ENCODE peak calls at places on chromosomes 4 and X, in five cellular contexts. D, R, E, Q and P are unnamed samples.

GRCh38 chr4:151266542-151266941 is 10.4 kb upstream of the PRSS48 start:
- DNase-seq in E (no peak), Q (no peak), R (no peak), D (no peak), P (no peak)

GRCh38 chr4:35684755-35685154 is 559.6 kb downstream of the ARAP2 start:
- DNase-seq in D (no peak), R (no peak), Q (no peak), E (no peak), P (no peak)

GRCh38 chr4:76782837-76783236 is 115.1 kb downstream of the SOWAHB start:
- DNase-seq in Q (no peak), E (no peak), R (no peak), D (no peak), P (peak)

GRCh38 chr4:1656132-1656531 is 28.0 kb downstream of the FAM53A start:
- DNase-seq in Q (no peak), R (no peak), E (no peak), D (no peak), P (no peak)

GRCh38 chrX:18674417-18674787 is 2.5 kb upstream of the RS1 start:
- DNase-seq in Q (no peak), R (peak), D (no peak), E (no peak), P (peak)

GRCh38 chr4:76035146-76035545 is 724 bp downstream of the CXCL11 start:
- DNase-seq in D (no peak), E (no peak), R (no peak), Q (no peak), P (no peak)

GRCh38 chr4:79852305-79852730 is 220.7 kb downstream of the ANTXR2 start:
- DNase-seq in Q (no peak), E (peak), R (no peak), D (peak), P (peak)

GRCh38 chr4:121554377-121554776 is 142.4 kb downstream of the ANXA5 start:
- DNase-seq in D (no peak), R (no peak), E (no peak), Q (no peak), P (no peak)

GRCh38 chr4:7394681-7395451 is 39.9 kb downstream of the PSAPL1 start:
- DNase-seq in R (no peak), E (no peak), D (no peak), Q (no peak), P (no peak)

GRCh38 chrX:30060718-30061117 is 154.6 kb upstream of the MAGEB2 start:
- DNase-seq in D (peak), R (no peak), E (no peak), Q (no peak), P (peak)

GRCh38 chr4:93876739-93877138 is 48.2 kb downstream of the ATOH1 start:
- DNase-seq in Q (no peak), E (no peak), D (no peak), R (no peak), P (no peak)

GRCh38 chrX:31679861-31680260 is 608.0 kb upstream of the FTHL17 start:
- DNase-seq in Q (no peak), D (no peak), E (no peak), R (no peak), P (no peak)

DNA sequence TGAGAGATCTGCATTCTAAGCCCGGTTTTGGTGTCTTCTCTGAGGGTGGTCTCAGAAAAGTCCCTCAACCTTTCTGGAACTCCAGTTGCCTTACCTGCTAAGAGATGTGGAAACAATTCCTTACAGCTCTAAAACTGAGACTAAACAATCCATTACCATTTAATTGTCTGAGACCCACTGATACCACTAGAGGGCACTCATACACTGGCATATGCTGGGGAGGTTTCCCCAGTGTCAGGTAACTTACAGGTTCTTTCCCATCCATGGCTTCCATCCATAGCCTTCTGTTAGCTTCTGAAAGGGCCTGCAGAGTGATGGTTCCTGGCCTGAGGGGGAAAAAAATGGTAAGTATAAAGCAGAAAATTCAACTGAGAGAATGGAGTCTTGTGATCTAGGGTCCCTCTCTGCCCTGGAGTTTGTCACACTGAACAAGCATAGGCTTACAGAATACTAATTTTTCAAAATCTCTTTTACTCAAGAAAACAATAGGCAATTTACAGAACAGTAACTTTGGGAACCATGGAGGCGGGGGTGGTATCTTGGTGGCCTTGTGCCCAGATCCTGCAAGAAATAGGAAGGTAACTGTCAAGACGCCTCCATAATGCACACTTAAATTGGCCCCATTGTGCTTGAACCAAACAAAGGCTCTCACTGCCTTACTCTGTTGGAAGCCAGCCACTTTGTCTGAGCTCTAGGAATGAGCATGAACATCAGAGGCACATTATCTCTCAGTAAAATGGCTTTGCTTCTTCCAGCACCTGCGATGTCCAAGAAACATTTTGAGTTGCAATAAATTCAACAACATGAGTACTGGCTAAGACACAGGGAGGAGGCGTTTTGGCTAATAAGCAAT is 236.1 kb downstream of the OPHN1 start:
- DNase-seq in E (peak), R (peak), Q (no peak), D (peak), P (peak)
- TF ChIP-seq JUNB in E (no peak), R (no peak), Q (no peak), D (no peak), P (no peak)

GRCh38 chrX:68927178-68927577 is 98.4 kb downstream of the EFNB1 start:
- DNase-seq in E (no peak), D (no peak), Q (no peak), R (no peak), P (no peak)

GRCh38 chrX:68931345-68931744 is 102.5 kb downstream of the EFNB1 start:
- DNase-seq in E (no peak), R (no peak), Q (no peak), D (no peak), P (no peak)

GRCh38 chrX:68928401-68928800 is 99.6 kb downstream of the EFNB1 start:
- DNase-seq in D (no peak), R (no peak), Q (no peak), E (no peak), P (no peak)

GRCh38 chrX:68930576-68931317 is 101.9 kb downstream of the EFNB1 start:
- DNase-seq in Q (no peak), R (no peak), D (no peak), E (no peak), P (no peak)

DNA sequence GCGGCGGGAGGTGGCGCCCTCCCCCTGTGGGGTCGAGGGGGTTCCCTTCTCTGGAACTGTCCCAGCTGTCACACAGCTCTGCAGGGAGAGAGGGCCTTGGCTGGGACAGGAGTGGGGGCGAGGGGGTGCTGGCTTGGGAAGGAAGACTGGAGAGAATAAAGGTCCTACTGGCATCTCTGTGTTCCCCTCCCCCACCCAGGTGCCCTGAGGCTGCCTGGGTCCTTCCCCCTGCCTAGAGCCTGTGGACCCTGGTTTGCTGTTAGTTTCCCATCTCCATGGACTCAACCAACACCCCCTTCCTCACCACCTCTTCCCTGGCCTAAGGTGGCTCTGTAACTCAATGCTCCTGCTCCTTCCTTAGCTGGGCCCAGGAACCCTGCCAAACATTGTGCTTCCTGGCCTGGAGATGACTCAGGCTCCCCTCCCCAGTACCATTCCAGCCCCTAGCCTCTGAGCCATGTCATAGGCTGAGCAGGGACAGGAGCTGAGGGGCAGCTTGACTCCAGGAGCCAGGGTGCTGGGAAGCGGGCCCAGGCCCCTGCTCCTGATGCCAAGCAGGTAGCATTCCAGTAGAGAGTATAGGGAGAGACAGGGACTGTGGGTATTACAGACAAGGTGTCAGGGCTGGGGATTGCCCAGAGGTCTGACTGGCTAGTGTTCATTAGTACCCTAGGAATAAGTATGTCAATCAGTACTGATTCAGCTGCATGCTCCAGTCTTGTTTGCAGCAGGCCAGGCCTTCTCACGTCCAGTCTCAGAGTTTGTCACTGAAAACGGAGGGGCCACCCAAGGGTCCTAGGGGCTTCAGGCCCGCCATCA is 100.7 kb downstream of the EFNB1 start:
- DNase-seq in D (peak), R (no peak), E (no peak), Q (no peak), P (no peak)
- H3K4me2 ChIP-seq in D (no peak), R (no peak), E (no peak), Q (no peak), P (no peak)

GRCh38 chr4:108045687-108046024 is 56.0 kb downstream of the HADH start:
- DNase-seq in R (peak), Q (no peak), E (no peak), D (no peak), P (no peak)
- TF ChIP-seq REST in R (no peak), Q (no peak), E (no peak), D (no peak), P (no peak)

GRCh38 chr4:73451978-73452747 is 16.1 kb downstream of the AFP start:
- DNase-seq in D (no peak), E (no peak), Q (no peak), R (no peak), P (peak)

GRCh38 chr4:73451404-73451803 is 15.4 kb downstream of the AFP start:
- DNase-seq in R (no peak), E (no peak), D (peak), Q (no peak), P (peak)

GRCh38 chr4:73453701-73454005 is 17.6 kb downstream of the AFP start:
- DNase-seq in Q (no peak), D (no peak), R (no peak), E (no peak), P (no peak)

GRCh38 chr4:73454920-73455319 is 18.9 kb downstream of the AFP start:
- DNase-seq in D (no peak), E (no peak), Q (no peak), R (no peak), P (no peak)

DNA sequence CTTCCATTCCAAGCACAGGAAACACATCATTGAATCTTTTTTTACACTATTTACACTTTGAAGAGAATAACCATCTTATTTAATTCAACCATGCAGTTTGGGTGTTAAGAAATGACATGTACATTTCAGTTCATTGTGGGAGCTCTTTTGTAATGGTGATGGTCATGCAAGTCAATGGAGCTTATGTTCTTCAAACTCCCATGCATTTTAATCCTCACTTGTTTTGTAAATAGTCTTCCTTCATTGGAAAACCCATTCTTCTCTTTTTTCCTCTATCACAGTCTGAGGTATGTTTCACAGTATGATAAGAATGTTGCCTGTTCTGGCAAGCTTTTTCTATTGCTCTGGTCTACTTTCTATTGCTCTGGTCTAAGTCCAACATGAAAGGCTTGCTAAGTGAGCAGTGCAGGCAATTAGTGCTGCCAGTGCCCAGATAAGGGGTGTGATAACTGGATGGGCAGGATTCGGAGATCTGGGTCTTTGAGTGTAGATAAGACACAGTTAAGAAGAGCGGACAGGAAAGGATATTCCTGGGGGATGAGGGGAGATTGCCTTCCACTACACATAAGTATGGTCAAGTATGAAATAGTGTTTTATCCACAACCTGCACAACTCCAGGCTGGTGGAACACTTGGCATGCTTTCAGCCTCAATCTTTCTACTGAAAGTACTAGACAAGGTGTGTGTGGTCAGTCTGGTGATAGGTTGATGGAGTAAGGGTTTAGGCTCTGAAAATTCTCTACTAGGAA is 17.1 kb downstream of the AFP start:
- DNase-seq in D (no peak), E (peak), R (no peak), Q (no peak), P (peak)
- TF ChIP-seq JUNB in D (no peak), E (no peak), R (no peak), Q (no peak), P (no peak)

GRCh38 chr4:153781717-153782416 is 7.0 kb downstream of the SFRP2 start:
- DNase-seq in E (no peak), R (no peak), D (no peak), Q (no peak), P (peak)
- H3K4me2 ChIP-seq in E (no peak), R (peak), D (no peak), Q (no peak), P (peak)

GRCh38 chrX:22171287-22172060 is 101.2 kb upstream of the CBLL2 start:
- DNase-seq in D (no peak), Q (no peak), E (no peak), R (no peak), P (peak)
- TF ChIP-seq REST in D (no peak), Q (no peak), E (no peak), R (no peak), P (no peak)

DNA sequence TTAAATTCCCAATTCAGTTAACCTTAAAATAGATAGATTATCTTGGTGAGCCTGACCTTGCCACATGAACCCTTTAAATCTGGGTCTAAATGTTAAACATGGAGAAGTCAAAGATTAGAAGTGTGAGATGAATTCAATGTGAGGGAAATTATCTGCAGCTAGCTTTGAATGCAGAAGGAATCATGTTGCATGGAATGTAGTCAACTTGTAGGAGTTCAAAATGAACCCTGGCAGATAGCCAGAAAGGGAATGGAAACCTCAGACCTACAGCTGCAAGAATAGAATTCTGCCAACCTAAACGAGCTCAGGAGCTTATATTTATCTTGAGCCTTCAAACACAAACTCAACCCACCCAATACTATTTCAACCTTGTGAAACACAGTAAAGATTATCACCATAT is 632.5 kb downstream of the KCTD8 start:
- DNase-seq in E (no peak), D (no peak), Q (no peak), R (no peak), P (no peak)
- TF ChIP-seq JUNB in E (no peak), D (no peak), Q (no peak), R (no peak), P (no peak)

GRCh38 chrX:46165411-46165810 is 379.8 kb downstream of the ZNF674 start:
- DNase-seq in Q (no peak), R (no peak), E (no peak), D (no peak), P (no peak)
- H3K4me2 ChIP-seq in Q (no peak), R (no peak), E (no peak), D (no peak), P (no peak)